ENCODE peak calls at places on chromosomes 5 and 9, in ten cellular contexts. P, Y, R, C, M, F, L, O, U and K are unnamed samples.

GRCh38 chr9:111897831-111898144 is 1.2 kb downstream of the UGCG start:
- DNase-seq in P (no peak), Y (no peak), R (no peak), C (no peak), M (no peak), F (peak; percentile 39), L (peak; percentile 62), O (no peak), U (no peak), K (peak; percentile 23)

GRCh38 chr9:17004500-17004899 is 130.3 kb upstream of the CNTLN start:
- DNase-seq in P (no peak), Y (no peak), R (no peak), C (no peak), M (no peak), F (peak; percentile 78), L (peak; percentile 62), O (no peak), U (no peak), K (peak; percentile 39)

GRCh38 chr5:147743686-147744332 is 38.7 kb downstream of the JAKMIP2 start:
- DNase-seq in P (peak; percentile 44), Y (no peak), R (no peak), C (no peak), M (no peak), F (no peak), L (no peak), O (no peak), U (no peak), K (no peak)

GRCh38 chr9:112360047-112360804 is 19.7 kb upstream of the HSDL2 start:
- DNase-seq in P (peak; percentile 35), Y (peak; percentile 56), R (no peak), C (no peak), M (no peak), F (peak; percentile 77), L (peak; percentile 87), O (no peak), U (no peak), K (peak; percentile 35)

GRCh38 chr9:87557996-87558395 is 60.3 kb downstream of the DAPK1 start:
- DNase-seq in P (peak; percentile 51), Y (no peak), R (no peak), C (no peak), M (no peak), F (peak; percentile 58), L (peak; percentile 24), O (no peak), U (no peak), K (no peak)

GRCh38 chr9:109064963-109065701 is 51.8 kb upstream of the CTNNAL1 start:
- DNase-seq in P (no peak), Y (no peak), R (no peak), C (no peak), M (no peak), F (no peak), L (peak; percentile 18), O (no peak), U (no peak), K (peak; percentile 27)

GRCh38 chr5:175859916-175860315 is 11.5 kb upstream of the CPLX2 start:
- DNase-seq in P (no peak), Y (no peak), R (no peak), C (no peak), M (no peak), F (no peak), L (no peak), O (no peak), U (no peak), K (no peak)

GRCh38 chr9:83639266-83639665 is 16.3 kb downstream of the IDNK start:
- DNase-seq in P (no peak), Y (no peak), R (no peak), C (no peak), M (no peak), F (no peak), L (no peak), O (no peak), U (no peak), K (no peak)

GRCh38 chr5:63293317-63293716 is 668.9 kb downstream of the HTR1A start:
- DNase-seq in P (no peak), Y (no peak), R (no peak), C (no peak), M (no peak), F (no peak), L (no peak), O (no peak), U (no peak), K (no peak)

GRCh38 chr9:99167120-99167519 is 54.6 kb downstream of the ALG2 start:
- DNase-seq in P (no peak), Y (no peak), R (no peak), C (no peak), M (no peak), F (no peak), L (no peak), O (no peak), U (no peak), K (no peak)

GRCh38 chr5:172035039-172035438 is 28.6 kb upstream of the FBXW11 start:
- DNase-seq in P (no peak), Y (no peak), R (no peak), C (no peak), M (no peak), F (no peak), L (no peak), O (no peak), U (no peak), K (no peak)

GRCh38 chr5:10118150-10118549 is 131.5 kb downstream of the ATPSCKMT start:
- DNase-seq in P (no peak), Y (no peak), R (no peak), C (no peak), M (no peak), F (peak; percentile 5), L (no peak), O (no peak), U (no peak), K (peak; percentile 12)

GRCh38 chr5:133332732-133333024 is 279.7 kb downstream of the FSTL4 start:
- DNase-seq in P (no peak), Y (no peak), R (no peak), C (no peak), M (no peak), F (no peak), L (no peak), O (no peak), U (no peak), K (no peak)

GRCh38 chr5:97991236-97991635 is 782.2 kb upstream of the RGMB start:
- DNase-seq in P (no peak), Y (no peak), R (no peak), C (no peak), M (no peak), F (no peak), L (no peak), O (no peak), U (no peak), K (no peak)

GRCh38 chr5:109744261-109744660 is 54.5 kb downstream of the MAN2A1 start:
- DNase-seq in P (no peak), Y (no peak), R (no peak), C (no peak), M (no peak), F (no peak), L (no peak), O (no peak), U (no peak), K (peak; percentile 18)

GRCh38 chr5:139912804-139913203 is 117.2 kb downstream of the PSD2 start:
- DNase-seq in P (no peak), Y (no peak), R (no peak), C (no peak), M (no peak), F (no peak), L (no peak), O (no peak), U (no peak), K (no peak)

DNA sequence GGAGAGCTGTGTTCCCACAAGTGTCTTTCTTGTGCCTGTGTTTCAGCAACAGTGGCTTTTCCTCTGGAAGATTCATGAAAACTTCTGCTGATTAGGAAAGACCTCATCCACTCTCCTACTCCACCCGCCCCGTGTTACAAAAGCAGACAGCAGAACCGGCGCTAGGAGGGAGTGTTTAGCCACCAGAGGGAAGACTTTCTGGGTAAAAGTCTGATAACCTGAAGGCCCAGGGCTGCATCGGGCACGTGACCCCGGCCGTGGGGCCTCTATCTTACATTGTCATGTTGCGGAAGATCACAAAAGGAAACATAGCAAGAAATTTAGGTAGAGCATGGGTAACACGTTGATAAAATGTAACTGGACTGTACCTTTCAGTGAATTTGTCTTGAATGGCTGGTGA is 32.0 kb upstream of the DMRT2 start:
- DNase-seq in P (peak; percentile 31), Y (no peak), R (no peak), C (no peak), M (no peak), F (peak; percentile 39), L (peak; percentile 9), O (no peak), U (no peak), K (no peak)
- TF ChIP-seq CTCF in P (no peak), Y (peak; percentile 19), R (peak; percentile 31), C (peak; percentile 62), M (peak; percentile 27), F (peak; percentile 43), L (peak; percentile 9), O (no peak), U (no peak), K (peak; percentile 27)

GRCh38 chr5:77844408-77845272 is 68.5 kb upstream of the TBCA start:
- DNase-seq in P (peak; percentile 5), Y (no peak), R (no peak), C (no peak), M (no peak), F (peak; percentile 12), L (no peak), O (peak; percentile 57), U (no peak), K (peak; percentile 16)
- TF ChIP-seq CTCF in P (no peak), Y (peak; percentile 30), R (peak; percentile 36), C (no peak), M (peak; percentile 32), F (no peak), L (peak; percentile 18), O (no peak), U (no peak), K (peak; percentile 22)

GRCh38 chr5:79924936-79925893 is 65.8 kb downstream of the MTX3 start:
- DNase-seq in P (no peak), Y (no peak), R (no peak), C (no peak), M (no peak), F (peak; percentile 34), L (peak; percentile 28), O (peak; percentile 65), U (no peak), K (peak; percentile 5)
- TF ChIP-seq CTCF in P (no peak), Y (peak; percentile 23), R (no peak), C (peak; percentile 27), M (peak; percentile 62), F (peak; percentile 50), L (peak; percentile 41), O (peak; percentile 62), U (no peak), K (peak; percentile 43)

DNA sequence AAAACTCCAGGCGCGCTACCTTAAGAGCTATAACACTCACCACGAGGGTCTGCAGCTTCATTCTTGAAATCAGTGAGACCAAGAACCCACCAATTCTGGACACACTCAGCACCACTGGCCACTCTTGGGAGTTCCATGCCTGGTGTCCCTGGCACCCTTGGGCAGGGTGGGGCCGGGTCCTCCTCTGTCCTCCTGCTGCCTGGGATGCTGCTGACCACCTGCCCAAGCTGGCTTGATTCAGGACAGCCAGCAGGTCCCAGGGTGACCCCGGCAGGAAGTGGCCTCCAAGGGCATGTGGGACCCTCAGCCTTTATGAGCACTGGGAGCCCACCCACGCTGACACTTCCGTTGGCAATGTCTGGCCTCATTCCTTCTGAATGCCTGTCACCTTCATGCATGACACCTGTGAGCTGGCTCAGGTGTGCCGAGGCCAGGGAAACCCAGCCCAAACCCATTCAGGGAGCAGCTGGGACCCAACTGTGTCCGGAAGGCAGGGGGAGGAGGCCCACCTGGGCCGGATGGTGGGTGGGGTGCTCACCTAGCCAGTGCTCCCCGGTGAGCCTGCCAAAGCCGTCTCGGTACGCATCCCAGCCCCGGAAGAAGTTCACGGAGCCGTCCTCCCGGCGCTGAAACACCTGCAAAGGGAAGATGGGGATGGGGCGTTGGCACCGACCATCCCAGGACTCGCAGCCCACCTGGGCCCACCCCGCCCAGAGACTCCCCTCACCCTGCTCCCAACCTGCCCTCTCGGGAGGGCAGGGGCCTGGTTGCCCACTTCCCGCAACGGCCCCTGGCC is 14.8 kb upstream of the QRFP start:
- DNase-seq in P (no peak), Y (no peak), R (no peak), C (no peak), M (no peak), F (no peak), L (no peak), O (no peak), U (no peak), K (no peak)
- TF ChIP-seq CTCF in P (no peak), Y (no peak), R (no peak), C (no peak), M (no peak), F (no peak), L (no peak), O (no peak), U (no peak), K (no peak)